ENCODE peak calls at places on chromosome 12, in nine cellular contexts. G, P, F, A, I, B, E, N and K are unnamed samples.

GRCh38 chr12:22971247-22971646 is 346.3 kb downstream of the ETNK1 start:
- DNase-seq in F (no peak), B (no peak), A (no peak), E (no peak), P (no peak), I (no peak), G (no peak), N (no peak), K (no peak)

GRCh38 chr12:89351489-89352241 is 636 bp downstream of the DUSP6 start:
- DNase-seq in P (peak), N (no peak), B (peak), E (peak), G (peak), I (no peak), A (no peak), F (peak), K (peak)

GRCh38 chr12:120181991-120182631 is 12.4 kb downstream of the GCN1 start:
- DNase-seq in P (no peak), N (no peak), B (no peak), I (peak), G (no peak), A (no peak), F (no peak), E (no peak), K (no peak)

GRCh38 chr12:63403256-63403655 is 252.3 kb upstream of the AVPR1A start:
- DNase-seq in E (no peak), G (no peak), P (no peak), N (no peak), B (no peak), A (no peak), I (no peak), F (no peak), K (no peak)

GRCh38 chr12:47268501-47269459 is 189.0 kb upstream of the AMIGO2 start:
- DNase-seq in A (peak), B (no peak), F (no peak), N (peak), P (no peak), I (no peak), E (no peak), G (no peak), K (no peak)

GRCh38 chr12:113043240-113043639 is 13.3 kb upstream of the DTX1 start:
- DNase-seq in B (no peak), A (no peak), N (no peak), I (no peak), P (no peak), G (no peak), F (no peak), E (no peak), K (no peak)

GRCh38 chr12:26809611-26810298 is 23.2 kb downstream of the ITPR2 start:
- DNase-seq in B (no peak), P (no peak), I (no peak), N (no peak), G (no peak), F (no peak), A (no peak), E (no peak), K (no peak)

GRCh38 chr12:53207042-53207441 is at the start of gene ITGB7:
- DNase-seq in P (peak), N (peak), B (peak), E (no peak), A (no peak), G (no peak), I (no peak), F (no peak), K (no peak)

GRCh38 chr12:8081228-8081920 is 700 bp upstream of the NECAP1 start:
- DNase-seq in F (peak), I (no peak), G (no peak), A (no peak), N (no peak), B (peak), P (no peak), E (no peak), K (no peak)

GRCh38 chr12:47881826-47882427 is 22.9 kb downstream of the VDR start:
- DNase-seq in F (peak), N (no peak), P (peak), I (no peak), E (no peak), G (no peak), B (no peak), A (no peak), K (peak)

GRCh38 chr12:132558861-132559623 is 51.3 kb downstream of the LRCOL1 start:
- DNase-seq in I (no peak), N (no peak), G (no peak), F (no peak), A (no peak), B (no peak), E (no peak), P (no peak), K (no peak)

GRCh38 chr12:112401054-112401453 is 8.4 kb downstream of the RPL6 start:
- DNase-seq in G (no peak), I (no peak), N (no peak), P (no peak), E (no peak), A (no peak), B (no peak), F (no peak), K (no peak)

GRCh38 chr12:22588817-22589216 is 36.2 kb upstream of the ETNK1 start:
- DNase-seq in N (no peak), A (no peak), E (no peak), G (no peak), F (peak), P (no peak), I (peak), B (peak), K (no peak)

GRCh38 chr12:75721231-75721641 is 209.8 kb upstream of the KRR1 start:
- DNase-seq in F (no peak), I (no peak), P (no peak), G (no peak), E (no peak), B (no peak), N (no peak), A (no peak), K (no peak)

GRCh38 chr12:1939316-1939715 is 20.9 kb upstream of the CACNA2D4 start:
- DNase-seq in F (no peak), I (no peak), E (no peak), N (no peak), A (no peak), G (no peak), B (no peak), P (no peak), K (no peak)

GRCh38 chr12:27277846-27278260 is 33.8 kb downstream of the STK38L start:
- DNase-seq in I (peak), P (no peak), B (peak), E (no peak), N (peak), F (peak), A (no peak), G (no peak), K (no peak)

GRCh38 chr12:1504304-1505150 is 89.9 kb downstream of the FBXL14 start:
- DNase-seq in P (no peak), I (no peak), B (peak), G (no peak), N (no peak), E (peak), F (no peak), A (no peak), K (no peak)

GRCh38 chr12:119693006-119693405 is 25.1 kb downstream of the PRKAB1 start:
- DNase-seq in I (no peak), E (no peak), A (no peak), F (no peak), P (no peak), B (peak), G (no peak), N (no peak), K (no peak)

GRCh38 chr12:27965411-27965810 is 7.1 kb downstream of the PTHLH start:
- DNase-seq in P (no peak), A (no peak), G (no peak), I (no peak), B (no peak), E (no peak), F (no peak), N (no peak), K (no peak)

GRCh38 chr12:124687695-124688301 is 120.4 kb upstream of the NCOR2 start:
- DNase-seq in F (no peak), B (no peak), N (no peak), E (no peak), G (no peak), I (no peak), P (no peak), A (no peak), K (no peak)

GRCh38 chr12:77768558-77768957 is 62.1 kb upstream of the NAV3 start:
- DNase-seq in A (no peak), G (no peak), F (no peak), E (no peak), N (no peak), I (no peak), P (no peak), B (no peak), K (no peak)

GRCh38 chr12:107328442-107329133 is 235.2 kb upstream of the CRY1 start:
- DNase-seq in G (no peak), A (no peak), N (no peak), F (peak), I (no peak), E (no peak), B (no peak), P (no peak), K (no peak)

GRCh38 chr12:19130224-19131019 is 889 bp downstream of the PLEKHA5 start:
- DNase-seq in F (peak), N (no peak), A (no peak), E (peak), P (peak), I (no peak), G (peak), B (peak), K (peak)

GRCh38 chr12:6532927-6533652 is 1.2 kb upstream of the GAPDH start:
- DNase-seq in E (peak), F (peak), P (peak), B (peak), N (no peak), A (peak), G (no peak), I (peak), K (peak)

GRCh38 chr12:38149395-38150073 is 167.0 kb upstream of the ALG10B start:
- DNase-seq in E (no peak), P (no peak), F (peak), I (no peak), G (no peak), N (no peak), B (no peak), A (peak), K (no peak)

GRCh38 chr12:51368640-51369517 is 22.3 kb downstream of the GALNT6 start:
- DNase-seq in E (no peak), N (peak), P (peak), I (no peak), F (no peak), A (no peak), G (no peak), B (peak), K (no peak)

GRCh38 chr12:124928095-124928911 is 13.9 kb upstream of the UBC start:
- DNase-seq in F (peak), P (peak), I (no peak), G (peak), B (peak), A (no peak), N (no peak), E (no peak), K (peak)

GRCh38 chr12:120916561-120916960 is 12.4 kb upstream of the SPPL3 start:
- DNase-seq in E (no peak), G (no peak), A (no peak), B (no peak), I (no peak), N (no peak), P (no peak), F (no peak), K (no peak)

GRCh38 chr12:77925536-77926108 is 94.9 kb downstream of the NAV3 start:
- DNase-seq in G (peak), P (peak), A (no peak), N (peak), E (peak), I (peak), F (peak), B (peak), K (peak)

GRCh38 chr12:51345681-51346080 is 798 bp downstream of the CELA1 start:
- DNase-seq in F (no peak), N (no peak), E (no peak), G (no peak), B (no peak), A (no peak), P (no peak), I (no peak), K (no peak)

GRCh38 chr12:108629156-108629555 is 4.5 kb downstream of the SELPLG start:
- DNase-seq in B (peak), G (no peak), A (no peak), I (no peak), N (no peak), E (no peak), F (no peak), P (no peak), K (no peak)

GRCh38 chr12:86712425-86712843 is 456.2 kb upstream of the MGAT4C start:
- DNase-seq in B (no peak), E (no peak), G (no peak), F (peak), N (no peak), P (no peak), I (peak), A (no peak), K (no peak)

GRCh38 chr12:62214847-62215246 is 45.4 kb upstream of the USP15 start:
- DNase-seq in I (no peak), G (no peak), E (no peak), B (no peak), F (no peak), N (no peak), P (no peak), A (no peak), K (no peak)

GRCh38 chr12:109716512-109717389 is 3.1 kb downstream of the FAM222A start:
- DNase-seq in P (peak), G (peak), I (peak), A (no peak), B (peak), E (no peak), N (no peak), F (no peak), K (peak)

GRCh38 chr12:50686406-50686805 is 77.5 kb upstream of the ATF1 start:
- DNase-seq in A (no peak), G (no peak), N (no peak), F (no peak), P (no peak), E (no peak), I (no peak), B (no peak), K (no peak)

GRCh38 chr12:107477946-107478610 is 207.5 kb upstream of the PWP1 start:
- DNase-seq in E (no peak), F (no peak), P (no peak), N (no peak), G (no peak), B (no peak), A (no peak), I (no peak), K (no peak)

GRCh38 chr12:82279597-82279996 is 78.6 kb downstream of the CCDC59 start:
- DNase-seq in N (no peak), E (no peak), I (no peak), P (no peak), F (no peak), B (no peak), G (no peak), A (no peak), K (no peak)

GRCh38 chr12:95390932-95391331 is 83.0 kb upstream of the METAP2 start:
- DNase-seq in P (no peak), E (no peak), N (peak), F (no peak), B (no peak), A (no peak), I (no peak), G (no peak), K (no peak)
- H3K27ac ChIP-seq in P (no peak), E (no peak), N (peak), F (no peak), B (no peak), A (no peak), I (no peak), G (no peak), K (no peak)

GRCh38 chr12:42196728-42197603 is 41.1 kb downstream of the YAF2 start:
- DNase-seq in P (no peak), B (no peak), G (no peak), I (no peak), A (no peak), F (no peak), E (no peak), N (no peak), K (no peak)
- TF ChIP-seq EP300 in P (no peak), B (no peak), G (no peak), I (no peak), A (no peak), F (no peak), E (no peak), N (no peak), K (no peak)

GRCh38 chr12:127297327-127297726 is 969.6 kb upstream of the TMEM132C start:
- DNase-seq in P (no peak), B (no peak), E (no peak), N (no peak), I (no peak), A (no peak), F (no peak), G (no peak), K (no peak)
- TF ChIP-seq CTCF in P (no peak), B (no peak), E (no peak), N (no peak), I (no peak), A (no peak), F (no peak), G (no peak), K (no peak)

GRCh38 chr12:13177896-13178295 is 18.6 kb upstream of the EMP1 start:
- DNase-seq in N (no peak), F (no peak), B (no peak), G (no peak), E (peak), A (peak), I (no peak), P (no peak), K (no peak)
- H3K27ac ChIP-seq in N (no peak), F (no peak), B (no peak), G (no peak), E (no peak), A (no peak), I (no peak), P (no peak), K (no peak)

GRCh38 chr12:32140867-32141266 is 34.2 kb downstream of the BICD1 start:
- DNase-seq in E (no peak), A (no peak), B (no peak), I (no peak), P (no peak), N (no peak), F (no peak), G (no peak), K (no peak)
- TF ChIP-seq EP300 in E (no peak), A (no peak), B (no peak), I (no peak), P (no peak), N (no peak), F (no peak), G (no peak), K (no peak)

DNA sequence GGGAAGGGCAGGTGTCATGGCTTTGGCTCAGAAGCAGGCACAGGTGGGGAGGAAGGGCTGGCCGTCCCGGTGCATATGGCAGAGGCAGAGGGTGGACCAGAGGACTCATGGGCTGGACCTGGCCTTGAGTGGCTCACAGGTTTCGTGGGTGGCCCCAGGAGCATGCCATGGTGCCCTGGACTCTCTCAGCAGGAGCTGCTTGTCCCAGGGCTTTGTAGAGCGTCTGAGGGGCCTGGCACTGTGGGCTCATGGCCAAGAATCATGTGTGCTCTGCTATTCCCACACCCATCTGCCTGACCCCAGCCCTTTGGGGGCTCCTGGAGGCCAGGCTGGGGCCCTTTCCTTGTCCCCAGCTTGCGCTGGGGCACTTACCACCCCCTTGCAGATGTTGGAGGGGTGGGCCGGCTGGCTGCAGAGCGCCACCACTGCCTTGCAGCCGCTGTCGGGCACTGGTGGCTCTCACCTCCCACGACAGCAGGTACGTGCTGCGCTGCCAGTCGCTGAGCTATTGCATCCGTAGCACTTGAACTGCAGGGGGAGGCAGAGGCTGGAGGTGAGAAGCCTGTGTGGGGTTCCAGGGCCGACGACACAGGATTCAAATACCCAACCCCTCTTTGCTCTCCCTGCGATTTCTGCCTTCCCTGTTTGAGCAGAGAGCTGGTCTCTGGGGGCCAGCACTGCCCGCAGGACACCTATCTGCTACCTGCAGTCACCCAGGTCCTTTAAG is 187.4 kb upstream of the PRMT8 start:
- DNase-seq in G (no peak), P (no peak), F (no peak), I (peak), A (no peak), B (no peak), N (no peak), E (peak), K (no peak)
- TF ChIP-seq CTCF in G (no peak), P (no peak), F (no peak), I (peak), A (no peak), B (no peak), N (no peak), E (no peak), K (no peak)